ENCODE peak calls at places on chromosomes 13 and 19, in four cellular contexts. Y, V, J and Q are unnamed samples.

GRCh38 chr19:35032356-35032865 is 2.1 kb downstream of the SCN1B start:
- DNase-seq in Y (no peak), V (no peak), J (no peak), Q (no peak)

GRCh38 chr13:100235311-100235901 is 146.5 kb downstream of the PCCA start:
- DNase-seq in Y (peak), V (no peak), J (peak), Q (peak)

GRCh38 chr13:109610517-109610916 is 175.9 kb downstream of the IRS2 start:
- DNase-seq in Y (peak), V (peak), J (peak), Q (peak)

GRCh38 chr19:38635483-38636399 is 11.7 kb upstream of the ACTN4 start:
- DNase-seq in Y (no peak), V (no peak), J (no peak), Q (no peak)

GRCh38 chr13:47897411-47898050 is 103.5 kb downstream of the SUCLA2 start:
- DNase-seq in Y (peak), V (no peak), J (peak), Q (no peak)

GRCh38 chr19:37519890-37520289 is 13.2 kb downstream of the ZNF793 start:
- DNase-seq in Y (no peak), V (no peak), J (no peak), Q (no peak)

GRCh38 chr19:48630289-48631036 is 6.7 kb downstream of the DBP start:
- DNase-seq in Y (peak), V (peak), J (peak), Q (peak)

GRCh38 chr13:101880581-101880980 is 428.1 kb downstream of the ITGBL1 start:
- DNase-seq in Y (no peak), V (no peak), J (no peak), Q (no peak)

GRCh38 chr19:1884291-1884718 is 991 bp downstream of the ABHD17A start:
- DNase-seq in Y (no peak), V (no peak), J (peak), Q (no peak)

GRCh38 chr13:44271031-44271433 is 102.6 kb upstream of the SERP2 start:
- DNase-seq in Y (no peak), V (no peak), J (no peak), Q (no peak)

GRCh38 chr13:20131057-20131832 is 29.6 kb downstream of the GJA3 start:
- DNase-seq in Y (no peak), V (no peak), J (no peak), Q (no peak)

GRCh38 chr13:63629591-63629990 is 2213.9 kb upstream of the PCDH20 start:
- DNase-seq in Y (no peak), V (no peak), J (no peak), Q (no peak)

GRCh38 chr19:9885077-9885552 is 50.0 kb downstream of the PIN1 start:
- DNase-seq in Y (peak), V (peak), J (no peak), Q (peak)

GRCh38 chr13:20616059-20616797 is 49.3 kb downstream of the IFT88 start:
- DNase-seq in Y (no peak), V (no peak), J (no peak), Q (no peak)

GRCh38 chr19:38596057-38596981 is 21.4 kb downstream of the MAP4K1 start:
- DNase-seq in Y (peak), V (peak), J (peak), Q (peak)

GRCh38 chr13:37870895-37871550 is 1.5 kb upstream of the TRPC4 start:
- DNase-seq in Y (peak), V (no peak), J (no peak), Q (peak)

GRCh38 chr13:110327036-110327790 is 20.1 kb downstream of the COL4A2 start:
- DNase-seq in Y (peak), V (no peak), J (no peak), Q (peak)

GRCh38 chr19:42255766-42256750 is 1.1 kb upstream of the ERF start:
- DNase-seq in Y (peak), V (peak), J (no peak), Q (peak)

GRCh38 chr19:40920300-40921004 is 38.4 kb upstream of the CYP2A7 start:
- DNase-seq in Y (no peak), V (no peak), J (no peak), Q (no peak)

GRCh38 chr13:87322386-87322785 is 348.8 kb upstream of the SLITRK5 start:
- DNase-seq in Y (no peak), V (no peak), J (no peak), Q (no peak)

GRCh38 chr13:47000166-47000565 is 103.3 kb upstream of the HTR2A start:
- DNase-seq in Y (no peak), V (no peak), J (no peak), Q (no peak)

GRCh38 chr13:62583466-62583865 is 1167.8 kb upstream of the PCDH20 start:
- DNase-seq in Y (no peak), V (no peak), J (no peak), Q (no peak)

GRCh38 chr19:48660854-48661731 is 11.7 kb downstream of the NTN5 start:
- DNase-seq in Y (peak), V (peak), J (peak), Q (peak)

DNA sequence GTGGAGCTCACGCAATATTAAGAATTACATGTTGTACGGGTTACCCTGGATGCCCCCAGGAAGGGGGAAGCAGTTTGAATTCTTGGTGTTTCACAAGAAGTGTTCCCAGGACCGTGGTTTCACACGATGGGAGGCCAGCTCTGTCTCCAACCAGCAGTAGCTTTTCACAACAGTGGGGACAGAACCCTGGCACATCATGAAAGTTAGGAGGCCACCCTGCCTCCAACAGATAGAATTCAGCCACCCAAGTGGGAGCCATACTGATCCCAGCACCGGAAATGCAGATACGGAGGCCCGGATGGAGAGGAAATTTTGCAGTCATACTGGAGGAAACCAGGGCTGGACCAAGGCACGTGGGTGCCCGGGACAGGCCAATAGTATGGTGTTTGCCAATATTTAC is 8.8 kb downstream of the FLT1 start:
- DNase-seq in Y (no peak), V (no peak), J (no peak), Q (no peak)
- H3K27ac ChIP-seq in Y (peak), V (no peak), J (no peak), Q (no peak)

DNA sequence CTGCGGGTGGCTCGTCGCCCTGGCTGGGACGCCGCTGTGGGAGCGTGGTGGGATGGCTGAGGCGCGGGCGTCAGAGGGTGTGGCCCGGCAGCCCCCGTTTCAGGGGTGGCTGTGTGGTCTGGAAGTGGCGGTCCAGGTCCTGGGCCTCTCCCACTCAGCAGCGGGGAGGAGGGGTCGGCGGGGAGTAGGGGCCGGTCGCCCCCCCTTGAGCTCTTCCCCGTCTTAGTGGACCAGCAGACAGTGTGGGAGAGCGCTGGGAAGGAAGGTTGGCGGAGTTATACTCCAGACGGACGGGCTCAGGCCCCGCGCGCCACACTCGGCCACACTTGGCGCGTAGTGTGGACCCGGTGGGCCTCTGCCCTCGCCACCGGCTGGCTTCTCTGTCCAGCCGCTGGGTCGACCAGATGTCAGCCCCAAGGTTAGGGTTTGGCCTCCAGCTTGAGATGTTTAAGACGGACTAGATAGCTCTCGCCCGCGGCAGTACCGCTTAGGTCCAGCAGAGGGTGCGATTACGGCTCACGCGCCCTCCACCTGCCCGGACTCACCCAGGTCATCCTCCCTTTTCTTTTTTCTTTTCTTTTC is 21.7 kb upstream of the ZNF429 start:
- DNase-seq in Y (peak), V (peak), J (no peak), Q (peak)
- H3K27ac ChIP-seq in Y (no peak), V (no peak), J (no peak), Q (no peak)

GRCh38 chr19:22935151-22935550 is 67.8 kb downstream of the ZNF728 start:
- DNase-seq in Y (no peak), V (no peak), J (no peak), Q (no peak)
- H3K27ac ChIP-seq in Y (no peak), V (no peak), J (no peak), Q (no peak)

DNA sequence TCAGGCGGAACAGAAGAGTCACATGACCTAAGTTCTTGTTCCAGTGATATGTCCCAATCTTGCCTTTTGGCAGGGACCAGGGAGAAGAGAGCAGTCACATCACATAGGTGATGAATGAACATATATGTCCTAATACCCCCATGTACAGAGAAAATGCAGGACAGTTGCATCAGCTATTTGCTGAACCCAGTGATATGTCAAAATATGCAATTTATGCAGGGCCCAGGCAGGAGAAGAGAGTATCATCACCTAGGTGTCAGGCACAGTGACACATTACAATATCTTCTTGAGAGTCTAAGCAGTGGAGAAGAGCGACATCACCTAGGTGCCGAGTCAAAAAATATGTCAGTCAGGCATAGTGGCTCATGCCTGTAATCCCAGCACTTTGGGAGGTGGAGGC is 139.9 kb downstream of the ZNF675 start:
- DNase-seq in Y (no peak), V (no peak), J (no peak), Q (no peak)
- H3K27ac ChIP-seq in Y (no peak), V (no peak), J (no peak), Q (no peak)

DNA sequence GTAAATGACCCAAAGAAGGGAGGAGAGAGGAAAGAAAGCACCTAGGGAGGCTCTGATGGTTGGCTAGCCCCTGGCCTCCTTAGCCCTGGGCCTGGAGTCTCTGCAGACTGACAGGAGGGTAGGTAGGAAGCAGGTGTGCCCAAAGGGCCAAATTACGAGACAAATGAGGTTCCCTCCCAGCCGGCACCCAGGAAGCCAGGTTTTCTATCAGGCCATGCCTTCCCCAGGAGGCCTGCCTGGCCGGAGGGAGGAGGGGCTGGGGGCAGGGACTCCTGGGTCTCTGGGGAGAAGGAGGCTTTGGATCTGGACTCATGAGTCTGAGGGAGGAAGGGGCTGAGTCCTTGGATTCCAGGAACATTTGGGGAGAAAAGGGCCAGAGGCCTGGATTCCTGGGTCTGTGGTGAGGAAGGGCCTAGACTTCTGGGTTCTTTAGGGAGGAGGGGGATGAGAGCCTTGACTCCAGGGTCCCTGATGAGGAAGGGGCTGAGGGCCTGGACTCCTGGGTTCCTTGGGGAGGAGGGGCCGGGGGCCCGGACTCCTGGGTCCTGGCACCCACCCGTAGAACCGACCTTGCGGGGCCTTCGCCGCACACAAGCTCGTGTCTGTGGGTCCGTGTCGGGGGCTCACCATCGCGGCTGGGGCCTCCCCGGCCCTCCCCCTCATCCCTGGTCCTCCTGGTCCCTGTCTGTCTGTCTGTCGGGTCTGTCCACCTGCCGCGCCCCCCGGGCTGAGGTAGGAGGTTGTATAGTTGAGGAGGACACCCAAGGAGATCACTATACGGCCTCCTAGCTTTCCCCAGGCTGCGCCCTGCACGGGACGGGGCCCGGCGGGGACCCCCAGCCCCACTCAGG is 840 bp upstream of the SPACA6 start:
- DNase-seq in Y (no peak), V (no peak), J (no peak), Q (no peak)
- H3K27ac ChIP-seq in Y (no peak), V (no peak), J (no peak), Q (peak)

DNA sequence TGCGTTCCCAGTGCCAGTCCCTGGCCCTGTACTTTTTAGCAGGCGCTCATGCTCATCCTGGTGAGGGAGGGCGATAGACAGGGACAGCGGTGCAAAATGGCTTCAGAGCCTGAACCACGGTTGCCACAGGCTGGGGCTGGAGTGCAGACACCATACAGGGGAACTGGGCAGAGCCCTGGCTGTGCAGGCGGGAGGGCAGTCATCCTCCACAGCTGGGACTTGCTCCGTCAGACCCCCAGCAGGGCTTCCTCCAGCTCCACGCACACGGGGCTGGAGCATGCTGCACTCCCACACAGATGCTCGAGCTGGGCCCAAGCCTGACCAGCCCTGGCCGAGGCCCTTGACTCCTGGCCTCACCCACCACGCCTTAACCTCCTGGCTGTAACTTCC is 23.7 kb downstream of the TFDP1 start:
- DNase-seq in Y (no peak), V (no peak), J (no peak), Q (no peak)
- H3K27ac ChIP-seq in Y (no peak), V (no peak), J (no peak), Q (no peak)

DNA sequence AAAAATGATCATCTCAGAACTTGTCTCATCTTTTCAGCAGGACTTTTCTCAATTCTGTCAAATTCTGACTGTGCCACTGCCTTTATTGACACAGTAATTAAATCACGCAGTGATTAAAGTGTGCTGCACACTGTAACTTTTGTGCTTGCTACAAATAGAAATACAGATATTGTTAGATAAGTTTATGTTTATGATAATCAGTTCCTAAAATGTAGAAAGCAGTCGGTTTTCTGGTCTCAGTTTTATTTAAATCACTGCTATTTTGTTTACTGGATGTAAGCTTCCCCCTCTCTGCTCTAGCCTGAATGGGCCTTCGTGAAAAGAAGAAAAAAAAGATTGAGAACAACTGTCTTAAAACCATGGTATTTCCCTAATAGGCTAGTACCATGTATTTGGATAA is 258.8 kb upstream of the STARD13 start:
- DNase-seq in Y (no peak), V (no peak), J (no peak), Q (no peak)
- H3K27ac ChIP-seq in Y (peak), V (peak), J (peak), Q (peak)

GRCh38 chr13:51724721-51725120 is 79.2 kb downstream of the DHRS12 start:
- DNase-seq in Y (no peak), V (no peak), J (no peak), Q (no peak)

GRCh38 chr13:51717786-51718398 is 86.1 kb downstream of the DHRS12 start:
- DNase-seq in Y (no peak), V (no peak), J (no peak), Q (peak)

GRCh38 chr13:51726446-51727185 is 77.3 kb downstream of the DHRS12 start:
- DNase-seq in Y (no peak), V (no peak), J (no peak), Q (no peak)

GRCh38 chr13:51723529-51723928 is 80.4 kb downstream of the DHRS12 start:
- DNase-seq in Y (no peak), V (no peak), J (no peak), Q (no peak)

GRCh38 chr13:51721485-51721884 is 82.5 kb downstream of the DHRS12 start:
- DNase-seq in Y (no peak), V (no peak), J (no peak), Q (no peak)
- H3K27ac ChIP-seq in Y (peak), V (no peak), J (no peak), Q (no peak)

GRCh38 chr13:33799950-33800592 is 17.9 kb upstream of the RFC3 start:
- DNase-seq in Y (peak), V (no peak), J (peak), Q (peak)
- H3K27ac ChIP-seq in Y (no peak), V (no peak), J (no peak), Q (no peak)